ENCODE peak calls at places on chromosomes 11 and 22, in seven cellular contexts. W, U, E, J, H, X and P are unnamed samples.

GRCh38 chr11:2892215-2893020 is 6.8 kb upstream of the CDKN1C start:
- DNase-seq in W (no peak), U (peak), E (peak), J (peak), H (no peak), X (peak), P (no peak)

GRCh38 chr11:19763315-19763714 is 50.7 kb downstream of the NAV2 start:
- DNase-seq in W (no peak), U (no peak), E (no peak), J (no peak), H (no peak), X (no peak), P (no peak)

GRCh38 chr11:131467645-131468270 is 97.3 kb downstream of the NTM start:
- DNase-seq in W (no peak), U (no peak), E (no peak), J (no peak), H (no peak), X (no peak), P (no peak)

GRCh38 chr11:125402436-125402835 is 93.6 kb downstream of the FEZ1 start:
- DNase-seq in W (no peak), U (no peak), E (no peak), J (no peak), H (no peak), X (no peak), P (no peak)

GRCh38 chr11:107040447-107041444 is 22.5 kb upstream of the GUCY1A2 start:
- DNase-seq in W (no peak), U (no peak), E (no peak), J (no peak), H (no peak), X (no peak), P (no peak)

GRCh38 chr11:66326261-66327111 is 9.6 kb upstream of the CD248 start:
- DNase-seq in W (no peak), U (no peak), E (no peak), J (no peak), H (no peak), X (no peak), P (no peak)

GRCh38 chr11:47907499-47907898 is 59.3 kb upstream of the NUP160 start:
- DNase-seq in W (no peak), U (no peak), E (no peak), J (no peak), H (no peak), X (no peak), P (no peak)

GRCh38 chr22:49672013-49672516 is 155.6 kb downstream of the BRD1 start:
- DNase-seq in W (no peak), U (no peak), E (no peak), J (no peak), H (no peak), X (no peak), P (no peak)

GRCh38 chr11:67314218-67314617 is 10.9 kb downstream of the SSH3 start:
- DNase-seq in W (no peak), U (no peak), E (no peak), J (no peak), H (no peak), X (no peak), P (no peak)

GRCh38 chr11:46554205-46555162 is 39.3 kb downstream of the AMBRA1 start:
- DNase-seq in W (no peak), U (no peak), E (no peak), J (no peak), H (peak), X (no peak), P (no peak)

GRCh38 chr22:50306753-50307749 is at the start of gene PLXNB2:
- DNase-seq in W (no peak), U (peak), E (no peak), J (peak), H (peak), X (no peak), P (peak)

GRCh38 chr22:44883011-44883421 is 126.8 kb downstream of the PHF21B start:
- DNase-seq in W (no peak), U (peak), E (no peak), J (peak), H (no peak), X (no peak), P (no peak)

GRCh38 chr22:36220457-36220921 is 18.8 kb downstream of the APOL2 start:
- DNase-seq in W (no peak), U (peak), E (no peak), J (no peak), H (no peak), X (no peak), P (no peak)

GRCh38 chr11:126114486-126115252 is 52.0 kb upstream of the CDON start:
- DNase-seq in W (no peak), U (no peak), E (no peak), J (no peak), H (no peak), X (no peak), P (no peak)

GRCh38 chr11:29306527-29306926 is 710.3 kb downstream of the KCNA4 start:
- DNase-seq in W (no peak), U (no peak), E (no peak), J (no peak), H (no peak), X (no peak), P (no peak)

GRCh38 chr11:125397421-125397820 is 98.6 kb downstream of the FEZ1 start:
- DNase-seq in W (no peak), U (no peak), E (no peak), J (no peak), H (no peak), X (no peak), P (no peak)

GRCh38 chr11:12975149-12975548 is 34.0 kb upstream of the RASSF10 start:
- DNase-seq in W (no peak), U (no peak), E (no peak), J (no peak), H (no peak), X (no peak), P (no peak)

GRCh38 chr11:86418929-86419328 is 44.2 kb downstream of the CCDC81 start:
- DNase-seq in W (no peak), U (no peak), E (no peak), J (no peak), H (no peak), X (no peak), P (no peak)

GRCh38 chr11:11558352-11558751 is 63.5 kb downstream of the GALNT18 start:
- DNase-seq in W (no peak), U (no peak), E (no peak), J (peak), H (no peak), X (no peak), P (no peak)

GRCh38 chr22:50684986-50685385 is 12.4 kb downstream of the SHANK3 start:
- DNase-seq in W (no peak), U (no peak), E (no peak), J (no peak), H (no peak), X (no peak), P (no peak)

GRCh38 chr11:3942160-3942955 is 86.9 kb downstream of the STIM1 start:
- DNase-seq in W (no peak), U (no peak), E (no peak), J (no peak), H (no peak), X (no peak), P (no peak)

GRCh38 chr11:71301858-71302533 is 49.6 kb upstream of the SHANK2 start:
- DNase-seq in W (no peak), U (peak), E (no peak), J (peak), H (no peak), X (no peak), P (no peak)

DNA sequence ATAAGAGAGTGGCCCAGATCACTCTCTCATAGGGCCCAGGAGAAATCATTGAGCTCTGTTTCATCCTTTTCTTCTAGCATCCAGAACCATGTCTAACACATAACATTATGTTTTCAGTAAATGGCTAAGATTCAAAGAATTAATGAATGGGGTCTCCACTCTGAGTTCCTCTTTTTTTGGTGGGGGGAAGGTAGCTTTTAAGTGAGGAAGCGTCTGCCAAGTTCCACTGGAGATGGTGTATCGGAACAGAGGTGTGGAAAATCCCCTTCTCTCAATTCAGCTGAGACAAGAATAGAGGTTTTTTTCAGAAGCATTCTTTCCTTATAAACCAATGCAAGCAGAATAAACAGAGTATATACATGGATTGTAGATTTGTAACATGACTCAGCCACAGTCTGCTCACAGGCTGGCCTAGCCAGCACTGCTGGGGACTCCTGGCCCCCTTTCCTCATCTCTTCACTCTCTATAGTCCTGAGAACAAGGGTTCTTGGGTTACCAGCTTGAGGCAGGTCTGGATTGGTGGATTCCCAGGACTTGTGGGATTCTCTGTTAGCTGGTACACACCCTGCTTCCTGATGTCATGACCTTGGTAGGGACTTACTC is 97.2 kb downstream of the TRAF6 start:
- DNase-seq in W (no peak), U (no peak), E (no peak), J (no peak), H (no peak), X (no peak), P (no peak)
- H3K27ac ChIP-seq in W (no peak), U (no peak), E (no peak), J (no peak), H (no peak), X (no peak), P (peak)

GRCh38 chr11:108853864-108854263 is 189.0 kb downstream of the DDX10 start:
- DNase-seq in W (no peak), U (no peak), E (peak), J (no peak), H (no peak), X (no peak), P (no peak)

GRCh38 chr11:108854366-108854765 is 189.5 kb downstream of the DDX10 start:
- DNase-seq in W (no peak), U (no peak), E (no peak), J (no peak), H (no peak), X (no peak), P (no peak)

GRCh38 chr11:108851781-108852180 is 186.9 kb downstream of the DDX10 start:
- DNase-seq in W (no peak), U (no peak), E (no peak), J (no peak), H (no peak), X (no peak), P (no peak)

GRCh38 chr11:108853151-108853550 is 188.3 kb downstream of the DDX10 start:
- DNase-seq in W (no peak), U (no peak), E (no peak), J (no peak), H (no peak), X (no peak), P (no peak)

DNA sequence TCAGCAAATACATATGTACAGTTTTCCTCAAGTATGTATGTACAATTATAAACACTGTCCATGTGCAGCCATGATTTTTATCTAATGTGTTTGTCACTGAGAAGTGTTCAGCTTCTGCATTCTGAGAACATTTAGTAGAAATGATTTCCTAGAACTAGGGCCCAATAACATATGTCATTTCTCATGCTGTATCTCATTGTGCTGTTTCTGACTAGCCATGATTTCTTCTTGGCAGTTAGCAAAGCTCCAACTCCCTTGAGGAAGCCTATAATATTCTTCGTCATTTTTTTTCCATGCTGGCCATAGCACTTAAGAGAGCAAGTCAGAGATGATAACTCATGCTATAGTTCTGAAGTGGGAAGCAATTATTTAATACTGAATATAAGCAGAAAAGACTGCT is 187.8 kb downstream of the DDX10 start:
- DNase-seq in W (no peak), U (no peak), E (no peak), J (no peak), H (no peak), X (no peak), P (no peak)
- H3K27ac ChIP-seq in W (no peak), U (no peak), E (no peak), J (no peak), H (no peak), X (no peak), P (no peak)

DNA sequence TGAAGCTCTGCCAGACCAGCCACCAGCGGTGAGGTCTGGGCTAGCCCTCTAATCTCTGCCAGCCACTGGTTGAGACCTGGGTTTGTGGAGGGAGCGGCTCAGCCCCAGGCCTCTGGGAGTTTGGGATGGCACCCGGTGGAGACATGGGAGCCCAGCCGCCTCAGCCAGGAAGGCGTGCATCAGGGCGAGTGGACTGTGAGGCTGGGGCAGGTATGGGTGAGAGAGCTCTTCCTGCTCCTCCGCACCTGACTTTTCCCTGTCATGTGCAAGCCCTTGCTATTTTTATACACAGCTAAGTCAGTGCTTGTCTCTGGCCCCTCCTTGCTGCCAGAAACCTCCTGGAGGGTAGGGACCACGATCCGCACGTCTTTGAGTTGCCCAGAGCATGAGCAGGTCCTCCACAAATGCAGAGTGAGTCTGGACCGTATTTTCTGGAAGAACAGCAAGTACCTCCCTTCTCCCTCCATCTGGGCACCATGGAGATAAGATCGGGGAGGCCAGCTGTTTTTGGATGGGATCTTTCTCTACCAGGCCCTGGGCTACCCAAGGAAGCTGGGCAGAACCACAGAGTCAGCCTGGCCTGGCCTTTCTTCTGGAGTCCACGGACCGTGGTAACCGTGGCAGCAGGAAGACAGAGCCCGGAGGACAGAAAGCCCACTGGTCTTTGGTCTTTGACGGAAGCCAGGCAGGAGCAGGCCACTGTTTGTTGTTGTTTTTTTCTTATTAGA is 53.3 kb downstream of the IGLL1 start:
- DNase-seq in W (no peak), U (no peak), E (no peak), J (peak), H (no peak), X (no peak), P (no peak)
- H3K27ac ChIP-seq in W (no peak), U (no peak), E (no peak), J (no peak), H (no peak), X (no peak), P (no peak)

GRCh38 chr22:25816522-25817059 is 74.6 kb downstream of the MYO18B start:
- DNase-seq in W (no peak), U (no peak), E (no peak), J (no peak), H (no peak), X (no peak), P (no peak)
- H3K27ac ChIP-seq in W (no peak), U (no peak), E (no peak), J (no peak), H (no peak), X (no peak), P (no peak)

GRCh38 chr11:34040571-34040970 is 11.0 kb upstream of the CAPRIN1 start:
- DNase-seq in W (no peak), U (no peak), E (no peak), J (no peak), H (no peak), X (no peak), P (no peak)

GRCh38 chr11:34050536-34050935 is 995 bp upstream of the CAPRIN1 start:
- DNase-seq in W (no peak), U (no peak), E (no peak), J (no peak), H (no peak), X (no peak), P (no peak)

GRCh38 chr11:34049058-34049457 is 2.5 kb upstream of the CAPRIN1 start:
- DNase-seq in W (no peak), U (no peak), E (no peak), J (no peak), H (no peak), X (no peak), P (no peak)

GRCh38 chr11:34044664-34045485 is 6.7 kb upstream of the CAPRIN1 start:
- DNase-seq in W (peak), U (peak), E (no peak), J (peak), H (peak), X (no peak), P (no peak)
- H3K27ac ChIP-seq in W (peak), U (peak), E (no peak), J (no peak), H (peak), X (no peak), P (no peak)

GRCh38 chr11:119419834-119420492 is 3.0 kb downstream of the THY1 start:
- DNase-seq in W (no peak), U (no peak), E (no peak), J (no peak), H (no peak), X (no peak), P (no peak)
- H3K27ac ChIP-seq in W (no peak), U (peak), E (no peak), J (no peak), H (no peak), X (no peak), P (no peak)